ENCODE peak calls at places on chromosomes 11 and 22, in four cellular contexts. H is neuronal stem cell, R is IMR-90, B is H9. M is an unnamed sample.

GRCh38 chr22:20619042-20619892 is 111.9 kb downstream of the MED15 start:
- DNase-seq in R (no peak), B (no peak), H (no peak), M (no peak)

GRCh38 chr11:342328-342727 is 21.7 kb upstream of the IFITM3 start:
- DNase-seq in B (no peak), R (no peak), H (no peak), M (no peak)

GRCh38 chr22:22721681-22722309 is 77.4 kb downstream of the GGTLC2 start:
- DNase-seq in R (peak), H (no peak), B (no peak), M (peak)

GRCh38 chr11:71502871-71503435 is 24.1 kb upstream of the KRTAP5-7 start:
- DNase-seq in R (no peak), H (no peak), B (no peak), M (no peak)

GRCh38 chr22:22465782-22466181 is 42.8 kb downstream of the ZNF280B start:
- DNase-seq in H (no peak), R (peak), B (no peak), M (no peak)

GRCh38 chr11:81165164-81165563 is 1568.5 kb downstream of the FAM181B start:
- DNase-seq in B (no peak), H (no peak), R (no peak), M (no peak)

GRCh38 chr11:99937330-99937729 is 749.8 kb upstream of the ARHGAP42 start:
- DNase-seq in B (no peak), R (no peak), H (no peak), M (no peak)

GRCh38 chr11:37786214-37786755 is 1188.2 kb upstream of the RAG2 start:
- DNase-seq in R (peak), H (no peak), B (no peak), M (no peak)

GRCh38 chr11:13942908-13943505 is 19.5 kb upstream of the SPON1 start:
- DNase-seq in H (no peak), R (peak), B (no peak), M (no peak)

GRCh38 chr11:9462806-9463537 is 2.2 kb downstream of the ZNF143 start:
- DNase-seq in R (no peak), B (no peak), H (no peak), M (peak)

GRCh38 chr22:42642801-42643631 is 2.6 kb upstream of the ATP5MGL start:
- DNase-seq in B (no peak), R (no peak), H (no peak), M (no peak)

GRCh38 chr22:43396321-43396933 is 15.4 kb upstream of the MPPED1 start:
- DNase-seq in B (no peak), R (no peak), H (no peak), M (no peak)

GRCh38 chr11:22582011-22582410 is 43.6 kb downstream of the FANCF start:
- DNase-seq in H (no peak), R (no peak), B (no peak), M (no peak)

GRCh38 chr11:125229006-125229405 is 64.5 kb downstream of the PKNOX2 start:
- DNase-seq in H (no peak), R (no peak), B (peak), M (no peak)

GRCh38 chr22:45968003-45968650 is 8.8 kb downstream of the WNT7B start:
- DNase-seq in B (no peak), R (peak), H (no peak), M (no peak)

GRCh38 chr11:93542753-93543246 is 391 bp downstream of the SMCO4 start:
- DNase-seq in H (peak), B (peak), R (no peak), M (no peak)

GRCh38 chr11:9755561-9755960 is 91.7 kb downstream of the SWAP70 start:
- DNase-seq in H (no peak), B (no peak), R (peak), M (no peak)

GRCh38 chr11:64868904-64869570 is 9.4 kb downstream of the EHD1 start:
- DNase-seq in H (no peak), B (no peak), R (peak), M (peak)

GRCh38 chr11:64239662-64240466 is 1.0 kb upstream of the FKBP2 start:
- DNase-seq in R (no peak), B (no peak), H (no peak), M (peak)

GRCh38 chr11:94926698-94927237 is 46.6 kb downstream of the CWC15 start:
- DNase-seq in R (peak), B (peak), H (no peak), M (no peak)

GRCh38 chr11:113885897-113886296 is 10.5 kb upstream of the USP28 start:
- DNase-seq in H (no peak), B (no peak), R (no peak), M (peak)

GRCh38 chr11:2301631-2302272 is at the start of the genes C11orf21 and TSPAN32:
- DNase-seq in B (no peak), H (no peak), R (peak), M (no peak)

GRCh38 chr11:72138821-72139390 is 3.4 kb downstream of the FOLR3 start:
- DNase-seq in B (no peak), H (no peak), R (no peak), M (no peak)

GRCh38 chr22:50244420-50245213 is at the start of gene TUBGCP6:
- DNase-seq in R (peak), B (peak), H (peak), M (peak)

GRCh38 chr22:41369837-41370236 is 11.9 kb upstream of the TEF start:
- DNase-seq in H (no peak), B (no peak), R (no peak), M (no peak)

GRCh38 chr11:8719260-8720190 is 36.9 kb downstream of the RPL27A start:
- DNase-seq in R (peak), B (no peak), H (no peak), M (peak)

GRCh38 chr11:87421422-87421821 is 383.7 kb downstream of the TMEM135 start:
- DNase-seq in H (peak), R (peak), B (peak), M (peak)

GRCh38 chr11:58330861-58331260 is 28.0 kb downstream of the OR5B17 start:
- DNase-seq in H (no peak), B (no peak), R (peak), M (no peak)

GRCh38 chr11:45264839-45265515 is 21.2 kb downstream of the SYT13 start:
- DNase-seq in B (no peak), R (peak), H (no peak), M (peak)

GRCh38 chr11:44133335-44133946 is 38.0 kb downstream of the EXT2 start:
- DNase-seq in R (peak), H (peak), B (no peak), M (no peak)

GRCh38 chr11:83816572-83817187 is 530.5 kb upstream of the CCDC90B start:
- DNase-seq in H (peak), R (peak), B (no peak), M (no peak)

GRCh38 chr11:2410616-2411015 is 10.1 kb downstream of the TSSC4 start:
- DNase-seq in B (no peak), R (no peak), H (no peak), M (no peak)

GRCh38 chr22:22406445-22406844 is 102.1 kb downstream of the ZNF280B start:
- DNase-seq in R (no peak), B (no peak), H (no peak), M (peak)

GRCh38 chr11:16293204-16293681 is 63.1 kb downstream of the SOX6 start:
- DNase-seq in B (no peak), R (peak), H (no peak), M (no peak)

GRCh38 chr11:86999388-86999787 is 38.3 kb upstream of the TMEM135 start:
- DNase-seq in H (no peak), B (no peak), R (no peak), M (no peak)

DNA sequence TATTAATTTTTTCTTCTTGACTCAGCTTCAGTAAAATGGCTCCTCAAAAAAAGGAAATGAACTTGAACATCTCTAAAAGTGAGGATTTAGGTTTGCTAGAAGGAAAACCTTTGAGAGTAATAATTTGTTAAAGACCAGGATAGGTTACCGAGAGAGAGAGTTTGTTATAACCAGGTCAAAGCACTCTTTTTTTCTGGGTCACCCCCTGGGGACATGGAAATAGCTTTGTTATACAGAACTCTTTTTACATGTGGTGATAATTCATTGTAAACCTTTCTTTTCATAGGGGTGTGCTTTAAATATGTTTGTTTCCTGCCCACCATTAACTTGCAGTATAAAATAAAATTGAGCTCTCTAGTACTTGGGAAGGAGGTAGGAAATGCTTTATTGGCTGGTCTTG is 47.7 kb downstream of the DNAJC24 start:
- DNase-seq in R (no peak), B (no peak), H (no peak), M (no peak)
- H3K27ac ChIP-seq in R (no peak), B (no peak), H (no peak), M (no peak)

GRCh38 chr11:47212938-47213337 is 1.8 kb upstream of the DDB2 start:
- DNase-seq in H (no peak), R (no peak), B (no peak), M (peak)

GRCh38 chr11:47216141-47216798 is 1.5 kb downstream of the DDB2 start:
- DNase-seq in B (no peak), H (no peak), R (peak), M (peak)

GRCh38 chr11:47213985-47214564 is 699 bp upstream of the DDB2 start:
- DNase-seq in R (peak), B (peak), H (peak), M (peak)

GRCh38 chr11:47220401-47220821 is 5.6 kb downstream of the DDB2 start:
- DNase-seq in B (no peak), R (peak), H (no peak), M (no peak)

GRCh38 chr11:47215366-47215925 is 672 bp downstream of the DDB2 start:
- DNase-seq in B (no peak), R (no peak), H (no peak), M (peak)
- H4K8ac ChIP-seq in B (no peak), R (peak), H (no peak), M (peak)

GRCh38 chr22:35752833-35753189 is 35.1 kb downstream of the APOL5 start:
- DNase-seq in R (no peak), B (no peak), H (no peak), M (no peak)
- H3K27ac ChIP-seq in R (no peak), B (no peak), H (peak), M (no peak)

GRCh38 chr11:35662649-35663407 is at the start of gene TRIM44:
- DNase-seq in H (peak), B (peak), R (peak), M (peak)
- H4K8ac ChIP-seq in H (peak), B (no peak), R (peak), M (peak)

DNA sequence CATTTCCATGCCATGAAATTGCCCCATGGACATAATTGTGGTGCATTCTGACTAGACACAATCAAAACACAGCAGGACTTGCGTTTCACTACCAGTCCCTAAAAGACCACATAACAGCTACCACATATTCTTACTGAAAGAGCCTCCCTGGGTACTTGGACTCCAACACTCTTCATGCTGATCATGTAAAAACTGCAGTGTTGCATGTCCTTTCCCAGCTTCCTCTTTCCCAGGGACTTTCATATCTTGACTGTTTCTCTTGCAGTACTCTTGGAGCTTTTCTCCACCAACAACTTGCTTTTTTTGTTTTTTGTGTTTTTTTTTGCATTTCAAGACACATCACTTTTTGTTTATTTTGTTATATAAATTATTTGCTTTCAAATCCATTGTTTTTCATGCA is 22.9 kb downstream of the MS4A6E start:
- DNase-seq in B (no peak), R (no peak), H (no peak), M (no peak)
- H3K27ac ChIP-seq in B (no peak), R (no peak), H (no peak), M (no peak)

GRCh38 chr11:67412495-67413179 is 2.8 kb upstream of the CARNS1 start:
- DNase-seq in R (no peak), H (no peak), B (no peak), M (no peak)
- H4K8ac ChIP-seq in R (no peak), H (no peak), B (no peak), M (no peak)

GRCh38 chr11:119310682-119311052 is 6.3 kb downstream of the MCAM start:
- DNase-seq in R (no peak), B (no peak), H (no peak), M (peak)

GRCh38 chr11:119309953-119310681 is 6.8 kb downstream of the MCAM start:
- DNase-seq in H (no peak), R (no peak), B (no peak), M (peak)

GRCh38 chr11:119307974-119308373 is 9.0 kb downstream of the MCAM start:
- DNase-seq in B (no peak), H (no peak), R (no peak), M (no peak)

GRCh38 chr11:119307219-119307618 is 9.7 kb downstream of the MCAM start:
- DNase-seq in H (no peak), B (no peak), R (no peak), M (no peak)

GRCh38 chr11:119309411-119309810 is 7.5 kb downstream of the MCAM start:
- DNase-seq in B (no peak), H (no peak), R (no peak), M (no peak)
- H3K27ac ChIP-seq in B (no peak), H (no peak), R (no peak), M (no peak)

GRCh38 chr11:66857927-66858185 is 992 bp downstream of the LRFN4 start:
- DNase-seq in H (no peak), B (peak), R (no peak), M (no peak)
- H4K8ac ChIP-seq in H (no peak), B (no peak), R (no peak), M (no peak)

M was measured in trophoblast cell.